ENCODE peak calls at places on chromosome 11, in six cellular contexts. One of them, this sample, is unnamed.

GRCh38 chr11:35031869-35032268 is 107.1 kb upstream of the CD44 start:
- DNase-seq in IMR-90: peak
- DNase-seq in fibroblast of mammary gland: peak
- DNase-seq in NCI-H2107: no peak
- DNase-seq in CD4-positive, alpha-beta T cell: no peak
- DNase-seq in T-helper 22 cell: no peak
- DNase-seq in this sample: peak

GRCh38 chr11:95924414-95924760 is 480 bp upstream of the MTMR2 start:
- DNase-seq in CD4-positive, alpha-beta T cell: no peak
- DNase-seq in fibroblast of mammary gland: peak
- DNase-seq in IMR-90: peak
- DNase-seq in T-helper 22 cell: no peak
- DNase-seq in NCI-H2107: no peak
- DNase-seq in this sample: peak

GRCh38 chr11:111777094-111778046 is 11.2 kb upstream of the PPP2R1B start:
- DNase-seq in CD4-positive, alpha-beta T cell: no peak
- DNase-seq in T-helper 22 cell: no peak
- DNase-seq in fibroblast of mammary gland: peak
- DNase-seq in NCI-H2107: peak
- DNase-seq in IMR-90: peak
- DNase-seq in this sample: peak

GRCh38 chr11:117986981-117987495 is 844 bp downstream of the IL10RA start:
- DNase-seq in IMR-90: no peak
- DNase-seq in fibroblast of mammary gland: peak
- DNase-seq in NCI-H2107: no peak
- DNase-seq in T-helper 22 cell: peak
- DNase-seq in CD4-positive, alpha-beta T cell: peak
- DNase-seq in this sample: no peak

GRCh38 chr11:75549370-75549958 is 12.6 kb upstream of the SERPINH1 start:
- DNase-seq in IMR-90: no peak
- DNase-seq in fibroblast of mammary gland: no peak
- DNase-seq in NCI-H2107: no peak
- DNase-seq in CD4-positive, alpha-beta T cell: no peak
- DNase-seq in T-helper 22 cell: no peak
- DNase-seq in this sample: no peak

GRCh38 chr11:93921695-93922468 is 71.5 kb upstream of the VSTM5 start:
- DNase-seq in fibroblast of mammary gland: peak
- DNase-seq in IMR-90: peak
- DNase-seq in T-helper 22 cell: no peak
- DNase-seq in CD4-positive, alpha-beta T cell: no peak
- DNase-seq in NCI-H2107: peak
- DNase-seq in this sample: peak

GRCh38 chr11:2220173-2220771 is 48.7 kb upstream of the TH start:
- DNase-seq in IMR-90: no peak
- DNase-seq in fibroblast of mammary gland: no peak
- DNase-seq in NCI-H2107: no peak
- DNase-seq in CD4-positive, alpha-beta T cell: no peak
- DNase-seq in T-helper 22 cell: no peak
- DNase-seq in this sample: no peak

GRCh38 chr11:34331736-34332135 is 26.1 kb downstream of the ABTB2 start:
- DNase-seq in fibroblast of mammary gland: no peak
- DNase-seq in IMR-90: no peak
- DNase-seq in CD4-positive, alpha-beta T cell: no peak
- DNase-seq in T-helper 22 cell: no peak
- DNase-seq in NCI-H2107: no peak
- DNase-seq in this sample: peak

GRCh38 chr11:69400140-69400539 is 81.3 kb upstream of the LINC01488 start:
- DNase-seq in NCI-H2107: no peak
- DNase-seq in IMR-90: no peak
- DNase-seq in CD4-positive, alpha-beta T cell: no peak
- DNase-seq in T-helper 22 cell: no peak
- DNase-seq in fibroblast of mammary gland: no peak
- DNase-seq in this sample: no peak

GRCh38 chr11:37504925-37505324 is 906.9 kb upstream of the RAG2 start:
- DNase-seq in CD4-positive, alpha-beta T cell: no peak
- DNase-seq in T-helper 22 cell: no peak
- DNase-seq in fibroblast of mammary gland: peak
- DNase-seq in IMR-90: peak
- DNase-seq in NCI-H2107: no peak
- DNase-seq in this sample: peak

GRCh38 chr11:69356703-69357457 is 62.9 kb downstream of the MYEOV start:
- DNase-seq in IMR-90: no peak
- DNase-seq in NCI-H2107: no peak
- DNase-seq in CD4-positive, alpha-beta T cell: no peak
- DNase-seq in T-helper 22 cell: no peak
- DNase-seq in fibroblast of mammary gland: peak
- DNase-seq in this sample: no peak

GRCh38 chr11:35932641-35933571 is 11.0 kb upstream of the LDLRAD3 start:
- DNase-seq in IMR-90: peak
- DNase-seq in CD4-positive, alpha-beta T cell: no peak
- DNase-seq in fibroblast of mammary gland: peak
- DNase-seq in T-helper 22 cell: no peak
- DNase-seq in NCI-H2107: no peak
- DNase-seq in this sample: peak

GRCh38 chr11:130846606-130847005 is 69.7 kb downstream of the SNX19 start:
- DNase-seq in T-helper 22 cell: no peak
- DNase-seq in NCI-H2107: no peak
- DNase-seq in fibroblast of mammary gland: peak
- DNase-seq in IMR-90: peak
- DNase-seq in CD4-positive, alpha-beta T cell: no peak
- DNase-seq in this sample: peak

GRCh38 chr11:129251067-129251466 is 58.9 kb upstream of the ARHGAP32 start:
- DNase-seq in IMR-90: peak
- DNase-seq in CD4-positive, alpha-beta T cell: no peak
- DNase-seq in NCI-H2107: no peak
- DNase-seq in fibroblast of mammary gland: peak
- DNase-seq in T-helper 22 cell: no peak
- DNase-seq in this sample: peak

GRCh38 chr11:102798012-102798746 is at the start of gene MMP1:
- DNase-seq in CD4-positive, alpha-beta T cell: no peak
- DNase-seq in T-helper 22 cell: no peak
- DNase-seq in IMR-90: peak
- DNase-seq in fibroblast of mammary gland: peak
- DNase-seq in NCI-H2107: no peak
- DNase-seq in this sample: peak

GRCh38 chr11:35087648-35088047 is 51.3 kb upstream of the CD44 start:
- DNase-seq in fibroblast of mammary gland: no peak
- DNase-seq in IMR-90: peak
- DNase-seq in NCI-H2107: no peak
- DNase-seq in CD4-positive, alpha-beta T cell: no peak
- DNase-seq in T-helper 22 cell: no peak
- DNase-seq in this sample: no peak

This sample was measured in EL.